ENCODE peak calls at places on chromosomes 12 and 14, in four cellular contexts. A is K562, V is HCT116, X is HepG2. H is an unnamed sample.
A peak's percentile ranks its signal among the peaks of the same experiment; 100 is the strongest.

GRCh38 chr12:120222288-120222832 is 21.4 kb upstream of the RPLP0 start:
- DNase-seq in V (no peak), X (no peak), A (no peak), H (peak; percentile 16)

GRCh38 chr12:11584213-11584855 is 65.1 kb upstream of the ETV6 start:
- DNase-seq in A (no peak), X (no peak), V (no peak), H (no peak)

GRCh38 chr12:54853933-54854538 is at the start of gene MUCL1:
- DNase-seq in V (peak; percentile 62), X (peak; percentile 48), A (peak; percentile 79), H (peak; percentile 39)

GRCh38 chr14:99685061-99685995 is 1.2 kb downstream of the CYP46A1 start:
- DNase-seq in X (no peak), V (no peak), A (no peak), H (no peak)

GRCh38 chr12:71756054-71756675 is 1.5 kb downstream of the RAB21 start:
- DNase-seq in A (no peak), X (no peak), V (no peak), H (no peak)

GRCh38 chr14:23056956-23057756 is at the start of gene CDH24:
- DNase-seq in V (no peak), A (peak; percentile 88), X (no peak), H (peak; percentile 90)

GRCh38 chr14:54651018-54651351 is 84.1 kb downstream of the SAMD4A start:
- DNase-seq in X (no peak), A (no peak), V (no peak), H (no peak)

GRCh38 chr12:123941485-123942276 is 30.9 kb downstream of the CCDC92 start:
- DNase-seq in X (no peak), A (no peak), V (no peak), H (no peak)

GRCh38 chr14:99459491-99460100 is 21.1 kb downstream of the SETD3 start:
- DNase-seq in X (no peak), A (no peak), V (no peak), H (no peak)

GRCh38 chr12:95820096-95820703 is 29.6 kb upstream of the NTN4 start:
- DNase-seq in X (peak; percentile 62), A (peak; percentile 32), V (peak; percentile 41), H (peak; percentile 65)

GRCh38 chr12:124277394-124278222 is 17.3 kb upstream of the RFLNA start:
- DNase-seq in X (no peak), A (no peak), V (no peak), H (peak; percentile 44)

GRCh38 chr12:7060353-7060954 is at the start of gene C1S:
- DNase-seq in A (peak; percentile 29), V (no peak), X (peak; percentile 93), H (peak; percentile 53)

GRCh38 chr12:1926274-1926673 is 7.8 kb upstream of the CACNA2D4 start:
- DNase-seq in A (no peak), V (no peak), X (no peak), H (no peak)
- TF ChIP-seq ELF1 in A (no peak), V (no peak), X (no peak), H (no peak)

GRCh38 chr14:92253381-92253894 is 69.5 kb upstream of the SLC24A4 start:
- DNase-seq in X (no peak), A (no peak), V (no peak), H (no peak)

GRCh38 chr14:92247937-92248336 is 75.0 kb upstream of the SLC24A4 start:
- DNase-seq in X (no peak), A (no peak), V (no peak), H (no peak)

GRCh38 chr14:92254786-92255185 is 68.2 kb upstream of the SLC24A4 start:
- DNase-seq in X (no peak), V (no peak), A (no peak), H (no peak)

GRCh38 chr14:92248638-92249037 is 74.3 kb upstream of the SLC24A4 start:
- DNase-seq in V (no peak), X (no peak), A (no peak), H (no peak)

GRCh38 chr14:92252291-92252690 is 70.7 kb upstream of the SLC24A4 start:
- DNase-seq in A (no peak), V (no peak), X (no peak), H (no peak)
- TF ChIP-seq ELF1 in A (no peak), V (no peak), X (no peak), H (no peak)

DNA sequence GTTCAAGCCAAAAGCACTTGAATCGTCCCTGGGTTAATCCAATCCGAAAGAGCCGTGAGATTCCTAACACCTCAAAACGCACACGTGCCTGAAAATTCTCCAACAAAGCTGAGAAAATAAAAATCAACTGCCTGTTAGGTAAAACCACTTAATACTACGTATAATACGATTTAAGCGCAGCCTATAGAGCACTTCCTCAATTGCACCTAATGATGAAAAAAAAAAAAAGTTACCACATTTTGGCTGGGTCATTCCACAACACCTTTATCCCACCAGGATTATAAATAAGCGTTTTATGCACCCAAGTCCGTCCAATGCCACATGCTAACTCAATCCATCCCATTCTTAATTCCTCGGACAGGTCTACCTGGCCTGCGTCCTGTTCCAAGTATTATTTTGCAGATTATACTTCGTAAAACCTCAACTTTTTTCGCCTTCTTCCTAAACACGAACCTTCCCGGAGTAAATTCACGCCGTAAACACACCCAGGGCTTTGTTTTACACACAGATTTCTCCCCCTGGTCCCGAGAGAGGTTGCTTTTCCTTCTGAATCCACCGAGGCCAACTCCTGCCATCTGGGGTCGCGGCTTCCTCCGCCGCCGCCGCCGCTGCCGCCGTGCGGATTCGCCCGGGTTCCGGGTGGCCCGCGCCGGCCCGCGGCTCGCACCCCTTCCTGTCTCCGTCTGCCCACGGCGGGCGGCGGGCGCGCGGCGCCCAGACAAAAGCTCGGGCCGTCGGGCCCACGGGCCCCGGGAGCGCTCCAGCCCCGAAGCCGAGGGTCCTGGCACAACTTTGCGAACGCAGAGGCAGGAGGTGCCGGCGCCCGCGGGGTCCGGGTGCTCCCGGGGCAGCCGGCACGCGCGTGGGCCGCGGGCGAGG is 66.2 kb downstream of the RNF34 start:
- DNase-seq in V (no peak), A (no peak), X (no peak), H (peak; percentile 75)
- TF ChIP-seq ELF1 in V (no peak), A (peak; percentile 49), X (no peak), H (no peak)

GRCh38 chr12:118980407-118981014 is 830 bp upstream of the SRRM4 start:
- DNase-seq in A (no peak), X (no peak), V (no peak), H (peak; percentile 70)

GRCh38 chr12:118982308-118982707 is 967 bp downstream of the SRRM4 start:
- DNase-seq in V (no peak), X (no peak), A (no peak), H (no peak)

GRCh38 chr12:118983147-118983824 is 1.9 kb downstream of the SRRM4 start:
- DNase-seq in X (no peak), V (no peak), A (no peak), H (peak; percentile 33)

GRCh38 chr12:118981285-118982201 is at the start of gene SRRM4:
- DNase-seq in V (no peak), A (peak; percentile 65), X (no peak), H (peak; percentile 90)

DNA sequence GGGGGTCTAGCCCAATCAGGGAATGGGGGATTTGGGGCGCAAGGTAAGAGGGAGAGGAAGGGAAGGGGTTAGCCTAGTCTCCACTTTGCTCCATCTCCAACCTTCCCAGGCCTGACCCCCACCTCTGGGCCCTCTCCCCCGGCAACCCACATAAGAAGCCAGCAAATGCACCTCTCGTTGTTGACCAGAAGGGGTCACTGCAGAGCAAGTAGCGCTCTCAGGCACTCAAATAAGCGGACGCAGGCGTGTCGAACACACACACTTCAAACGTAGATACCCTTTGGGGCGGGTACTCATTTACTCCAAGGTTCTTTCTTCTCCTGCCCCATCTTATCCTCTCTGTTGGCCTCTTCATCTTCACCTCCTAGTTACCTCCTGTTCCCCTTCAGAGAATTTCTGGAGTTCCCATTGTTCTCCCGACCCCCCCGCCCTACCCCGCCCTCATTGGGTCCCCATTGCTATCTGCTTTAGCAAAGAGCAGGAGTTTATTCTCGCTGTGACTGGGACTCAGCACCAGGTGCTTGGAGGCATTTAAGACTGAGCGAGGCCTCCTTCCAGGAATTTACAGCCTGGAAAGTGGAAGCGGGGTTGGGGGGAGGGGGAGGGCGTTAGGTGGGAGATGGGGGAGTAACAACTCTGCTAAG is 1.5 kb upstream of the SRRM4 start:
- DNase-seq in V (peak; percentile 42), A (peak; percentile 72), X (peak; percentile 56), H (peak; percentile 73)
- TF ChIP-seq ELF1 in V (no peak), A (no peak), X (no peak), H (no peak)

DNA sequence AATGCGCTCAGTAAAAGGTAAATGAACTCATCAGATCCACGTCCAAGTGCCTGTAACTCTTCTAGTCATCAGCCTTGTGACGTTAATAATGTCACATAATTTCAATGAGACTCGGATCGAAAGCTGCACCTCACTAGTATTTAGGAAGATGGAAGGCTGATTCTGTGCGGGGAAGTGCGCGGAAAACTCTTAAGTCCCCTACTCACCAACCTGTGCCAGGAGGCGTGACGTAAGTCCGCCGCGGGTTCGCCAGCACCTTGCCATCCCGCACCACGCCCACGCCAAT is 310 bp downstream of the OSGEP start:
- DNase-seq in A (no peak), X (no peak), V (peak; percentile 89), H (no peak)
- TF ChIP-seq ELF1 in A (no peak), X (no peak), V (no peak), H (no peak)